ENCODE peak calls at places on chromosomes 3 and 15, in seven cellular contexts. K, M, U, C, Q, Y and S are unnamed samples.

GRCh38 chr3:169836058-169836941 is 23.6 kb upstream of the LRRC34 start:
- DNase-seq in M (no peak), Y (no peak), U (no peak), Q (no peak), K (no peak), C (no peak), S (no peak)

GRCh38 chr3:150640256-150640655 is 37.1 kb downstream of the SELENOT start:
- DNase-seq in Y (no peak), M (no peak), K (no peak), U (no peak), C (no peak), Q (no peak), S (no peak)

GRCh38 chr15:57923311-57923710 is 142.2 kb downstream of the ALDH1A2 start:
- DNase-seq in Q (no peak), C (no peak), K (no peak), U (no peak), M (no peak), Y (no peak), S (peak; percentile 31)

GRCh38 chr3:171354049-171354705 is 106.0 kb downstream of the TNIK start:
- DNase-seq in C (no peak), K (no peak), M (no peak), Y (no peak), Q (no peak), U (no peak), S (no peak)

GRCh38 chr3:52171577-52172261 is 17.5 kb upstream of the POC1A start:
- DNase-seq in C (no peak), K (no peak), Y (no peak), M (no peak), Q (no peak), U (no peak), S (no peak)

GRCh38 chr3:187640823-187641135 is 29.4 kb downstream of the SST start:
- DNase-seq in M (no peak), C (no peak), Q (no peak), Y (no peak), U (no peak), K (no peak), S (no peak)

GRCh38 chr3:58042947-58043707 is 34.9 kb downstream of the FLNB start:
- DNase-seq in Q (no peak), K (no peak), Y (no peak), C (no peak), M (no peak), U (no peak), S (no peak)

GRCh38 chr3:73848173-73848751 is 223.5 kb upstream of the PDZRN3 start:
- DNase-seq in Y (no peak), M (no peak), U (no peak), C (peak; percentile 70), Q (no peak), K (no peak), S (no peak)

GRCh38 chr15:93089855-93090305 is 869 bp upstream of the RGMA start:
- DNase-seq in K (no peak), M (peak; percentile 54), U (peak; percentile 49), Q (no peak), C (no peak), Y (no peak), S (no peak)

GRCh38 chr3:124886168-124887051 is 755 bp downstream of the ITGB5 start:
- DNase-seq in M (peak; percentile 91), K (no peak), Y (peak; percentile 22), Q (no peak), U (peak; percentile 51), C (peak; percentile 72), S (peak; percentile 62)

GRCh38 chr3:161372321-161373260 is 1.3 kb upstream of the SPTSSB start:
- DNase-seq in Q (no peak), U (no peak), C (peak; percentile 69), M (peak; percentile 81), Y (peak; percentile 23), K (no peak), S (peak; percentile 65)

GRCh38 chr3:190074817-190075216 is 45.9 kb downstream of the P3H2 start:
- DNase-seq in Y (no peak), Q (no peak), K (no peak), U (no peak), M (no peak), C (no peak), S (no peak)

GRCh38 chr3:125118600-125118999 is 62.8 kb upstream of the HEG1 start:
- DNase-seq in Y (no peak), C (no peak), Q (no peak), M (peak; percentile 15), K (no peak), U (no peak), S (no peak)

GRCh38 chr3:13493867-13494441 is 13.8 kb downstream of the HDAC11 start:
- DNase-seq in M (no peak), K (no peak), Y (no peak), C (no peak), Q (no peak), U (no peak), S (no peak)

GRCh38 chr15:84826369-84826823 is 9.2 kb downstream of the ALPK3 start:
- DNase-seq in C (peak; percentile 85), U (peak; percentile 52), Y (no peak), M (peak; percentile 87), Q (no peak), K (no peak), S (peak; percentile 71)

GRCh38 chr3:78858910-78859309 is 908.9 kb downstream of the ROBO1 start:
- DNase-seq in C (no peak), U (no peak), Q (no peak), Y (no peak), M (no peak), K (no peak), S (no peak)

GRCh38 chr15:96348112-96349027 is 17.9 kb downstream of the NR2F2 start:
- DNase-seq in C (peak; percentile 66), U (no peak), K (no peak), Y (no peak), M (peak; percentile 53), Q (no peak), S (no peak)

GRCh38 chr3:185225523-185225922 is 28.3 kb downstream of the EHHADH start:
- DNase-seq in Q (no peak), U (no peak), K (no peak), C (no peak), Y (no peak), M (no peak), S (no peak)

DNA sequence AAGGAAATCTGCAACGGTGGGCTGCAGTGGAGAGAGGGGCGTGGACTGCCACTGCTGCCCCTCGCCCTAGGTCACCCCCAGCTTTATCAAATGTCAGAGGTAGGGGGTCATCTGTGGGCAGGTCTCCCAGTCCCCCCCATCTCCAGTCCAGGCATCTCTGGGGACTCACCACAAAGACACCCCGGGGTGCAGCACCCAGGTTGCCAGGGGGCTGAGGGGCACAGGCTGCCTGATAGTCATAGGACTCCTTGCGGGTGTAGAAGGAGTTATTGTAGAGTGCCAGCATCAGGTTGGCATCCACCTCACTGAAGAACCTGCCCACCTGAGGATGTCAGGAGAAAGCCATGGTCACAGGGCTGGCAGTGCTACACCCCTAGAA is 6.5 kb upstream of the TMEM115 start:
- DNase-seq in Y (no peak), M (no peak), U (no peak), K (no peak), Q (no peak), C (no peak), S (no peak)
- H3K27ac ChIP-seq in Y (peak overlapping the region; percentile 91), M (no peak overlapping the region), U (no peak overlapping the region), K (no peak overlapping the region), Q (no peak overlapping the region), C (no peak overlapping the region), S (no peak overlapping the region)

DNA sequence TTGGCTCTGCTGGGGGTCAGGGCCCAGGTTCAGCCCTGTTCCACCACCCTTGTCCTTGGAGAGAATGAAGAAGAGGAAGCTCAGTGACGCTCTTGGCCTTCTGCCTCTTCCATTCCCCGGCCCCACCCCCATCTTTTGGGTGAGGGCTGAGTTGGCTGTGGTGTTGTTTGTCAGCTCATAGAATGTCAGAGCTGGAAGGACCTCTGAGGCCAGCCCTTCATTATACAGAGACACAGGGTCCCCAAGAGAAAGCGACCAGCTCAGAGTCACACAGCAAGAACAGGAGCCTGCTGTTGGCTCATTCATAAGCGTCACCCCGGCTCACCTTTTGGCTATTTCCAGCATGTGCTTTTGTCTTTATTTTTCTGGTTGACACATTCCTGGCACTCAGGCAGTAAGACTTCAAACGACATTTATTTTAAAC is 68.2 kb downstream of the AAGAB start:
- DNase-seq in Y (no peak), K (peak; percentile 91), U (peak; percentile 79), Q (no peak), C (no peak), M (no peak), S (peak; percentile 41)
- H3K27ac ChIP-seq in Y (no peak overlapping the region), K (peak overlapping the region; percentile 91), U (peak overlapping the region; percentile 90), Q (no peak overlapping the region), C (no peak overlapping the region), M (no peak overlapping the region), S (peak overlapping the region; percentile 24)

DNA sequence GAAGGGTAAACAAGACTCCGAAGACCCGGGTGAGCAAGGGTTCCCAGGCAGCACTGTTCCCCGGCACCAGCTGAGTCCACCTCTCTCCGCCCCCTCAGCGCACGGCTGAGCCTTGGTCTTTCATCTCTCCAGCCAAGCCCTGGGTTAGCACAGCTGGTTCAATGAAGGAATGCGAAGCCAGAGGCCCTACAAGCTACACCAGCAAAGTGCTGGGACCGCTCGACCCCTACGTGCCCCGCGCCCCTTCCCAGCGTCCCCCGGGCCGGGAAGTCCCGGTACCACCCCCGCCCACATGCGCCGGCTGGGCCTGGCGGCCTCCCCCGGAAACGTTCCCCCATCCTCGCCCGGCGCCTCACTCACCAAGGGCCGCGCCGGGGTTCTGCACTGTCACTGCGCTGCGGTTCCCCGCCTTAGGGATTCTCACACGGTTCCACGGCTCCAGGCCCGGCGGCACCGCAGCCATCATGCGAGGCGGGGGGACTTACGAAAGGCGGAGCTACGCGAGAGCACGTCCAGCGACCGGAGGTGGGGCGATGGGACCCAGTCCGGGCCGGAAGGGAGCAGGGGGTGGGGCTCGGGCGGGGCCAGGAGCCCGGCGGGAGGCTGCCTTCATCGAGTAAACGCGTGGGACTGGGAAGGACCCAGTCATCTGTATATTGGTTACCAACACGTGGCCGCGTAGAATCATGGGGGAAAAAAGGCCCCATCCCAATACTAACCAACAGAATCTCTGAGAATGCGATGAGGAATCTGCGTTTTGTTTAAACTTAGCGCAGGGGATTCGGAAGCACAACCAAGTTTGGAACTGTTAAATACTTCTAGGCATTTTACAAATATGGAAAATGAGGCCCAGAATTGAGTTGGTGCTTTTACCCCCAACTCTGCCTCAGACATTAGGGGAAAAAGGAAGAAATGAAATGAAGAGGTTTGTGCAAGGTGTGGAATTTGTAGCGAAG is 28.7 kb downstream of the GTPBP8 start:
- DNase-seq in U (peak; percentile 93), C (peak; percentile 97), Q (peak; percentile 71), M (peak; percentile 94), K (peak; percentile 86), Y (peak; percentile 82), S (peak; percentile 88)
- H3K27ac ChIP-seq in U (peak overlapping the region; percentile 95), C (peak overlapping the region; percentile 93), Q (peak overlapping the region; percentile 96), M (peak overlapping the region; percentile 92), K (peak overlapping the region; percentile 95), Y (peak overlapping the region; percentile 67), S (peak overlapping the region; percentile 91)

GRCh38 chr15:46266691-46267090 is 631.9 kb downstream of the SQOR start:
- DNase-seq in M (no peak), K (no peak), Q (no peak), C (no peak), U (no peak), Y (no peak), S (no peak)

GRCh38 chr15:46260937-46261336 is 626.1 kb downstream of the SQOR start:
- DNase-seq in Q (no peak), Y (no peak), U (no peak), C (peak; percentile 65), M (peak; percentile 82), K (no peak), S (no peak)

DNA sequence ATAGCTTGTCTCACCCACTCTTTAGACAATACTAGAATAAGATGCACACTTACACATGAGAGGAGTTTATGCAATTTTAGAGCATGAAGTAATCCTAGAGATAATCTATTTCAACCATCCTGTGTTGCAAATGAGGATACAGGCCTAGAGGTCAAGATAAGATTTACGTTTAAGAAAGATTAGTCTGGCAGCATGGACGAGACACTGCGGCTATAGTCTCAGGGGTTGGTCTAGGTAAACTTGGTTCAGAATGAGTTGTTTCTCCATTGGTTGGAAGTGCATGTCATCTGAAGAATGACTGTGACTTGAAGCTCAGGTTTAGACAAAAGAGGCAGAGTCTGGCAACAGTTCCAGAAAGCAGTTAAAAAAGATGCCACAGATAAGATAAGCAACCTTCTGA is 630.8 kb downstream of the SQOR start:
- DNase-seq in C (no peak), Y (no peak), U (no peak), M (no peak), K (no peak), Q (no peak), S (no peak)
- H3K27ac ChIP-seq in C (no peak overlapping the region), Y (no peak overlapping the region), U (no peak overlapping the region), M (no peak overlapping the region), K (no peak overlapping the region), Q (no peak overlapping the region), S (no peak overlapping the region)